ENCODE peak calls at places on chromosomes 12 and 14, in eight cellular contexts. One of them, this sample, is unnamed. For H3K36me3 and H3K9me3, the result is how much of the 10 kb centered on the place peaks cover.

GRCh38 chr14:68634346-68634745 is 158.5 kb downstream of the ZFP36L1 start:
- DNase-seq in mesenchymal stem cell: no peak
- DNase-seq in transverse colon: no peak
- DNase-seq in trophoblast cell: peak
- DNase-seq in lower lobe of right lung: no peak
- DNase-seq in breast epithelium: peak
- DNase-seq in WERI-Rb-1: peak
- DNase-seq in OCI-LY7: no peak
- DNase-seq in this sample: no peak

GRCh38 chr14:20262642-20263128 is 23.6 kb downstream of the OR11H4 start:
- DNase-seq in mesenchymal stem cell: peak
- DNase-seq in transverse colon: no peak
- DNase-seq in trophoblast cell: no peak
- DNase-seq in lower lobe of right lung: no peak
- DNase-seq in breast epithelium: no peak
- DNase-seq in WERI-Rb-1: no peak
- DNase-seq in OCI-LY7: no peak
- DNase-seq in this sample: peak

GRCh38 chr14:104694991-104695659 is 5.7 kb downstream of the INF2 start:
- DNase-seq in mesenchymal stem cell: peak
- DNase-seq in transverse colon: peak
- DNase-seq in trophoblast cell: no peak
- DNase-seq in lower lobe of right lung: no peak
- DNase-seq in breast epithelium: no peak
- DNase-seq in WERI-Rb-1: no peak
- DNase-seq in OCI-LY7: no peak
- DNase-seq in this sample: no peak

GRCh38 chr12:76018111-76018510 is 13.5 kb downstream of the PHLDA1 start:
- DNase-seq in mesenchymal stem cell: peak
- DNase-seq in transverse colon: no peak
- DNase-seq in trophoblast cell: peak
- DNase-seq in lower lobe of right lung: no peak
- DNase-seq in breast epithelium: no peak
- DNase-seq in WERI-Rb-1: no peak
- DNase-seq in OCI-LY7: no peak
- DNase-seq in this sample: no peak

GRCh38 chr12:68279227-68280054 is 26.0 kb upstream of the IL22 start:
- DNase-seq in mesenchymal stem cell: peak
- DNase-seq in transverse colon: no peak
- DNase-seq in trophoblast cell: peak
- DNase-seq in lower lobe of right lung: no peak
- DNase-seq in breast epithelium: no peak
- DNase-seq in WERI-Rb-1: no peak
- DNase-seq in OCI-LY7: no peak
- DNase-seq in this sample: no peak

GRCh38 chr14:33657478-33657877 is 293.4 kb downstream of the EGLN3 start:
- DNase-seq in mesenchymal stem cell: peak
- DNase-seq in transverse colon: no peak
- DNase-seq in trophoblast cell: no peak
- DNase-seq in lower lobe of right lung: no peak
- DNase-seq in breast epithelium: no peak
- DNase-seq in WERI-Rb-1: no peak
- DNase-seq in OCI-LY7: no peak
- DNase-seq in this sample: peak

GRCh38 chr12:76688001-76688400 is 75.9 kb upstream of the ZDHHC17 start:
- DNase-seq in mesenchymal stem cell: no peak
- DNase-seq in transverse colon: no peak
- DNase-seq in trophoblast cell: no peak
- DNase-seq in lower lobe of right lung: no peak
- DNase-seq in breast epithelium: no peak
- DNase-seq in WERI-Rb-1: no peak
- DNase-seq in OCI-LY7: no peak
- DNase-seq in this sample: no peak

GRCh38 chr12:27733052-27733656 is 22.5 kb downstream of the MRPS35 start:
- DNase-seq in mesenchymal stem cell: peak
- DNase-seq in transverse colon: peak
- DNase-seq in trophoblast cell: peak
- DNase-seq in lower lobe of right lung: no peak
- DNase-seq in breast epithelium: no peak
- DNase-seq in WERI-Rb-1: no peak
- DNase-seq in OCI-LY7: peak
- DNase-seq in this sample: peak

GRCh38 chr14:57974896-57975295 is 109.0 kb upstream of the SLC35F4 start:
- DNase-seq in mesenchymal stem cell: no peak
- DNase-seq in transverse colon: no peak
- DNase-seq in trophoblast cell: no peak
- DNase-seq in lower lobe of right lung: no peak
- DNase-seq in breast epithelium: no peak
- DNase-seq in WERI-Rb-1: no peak
- DNase-seq in OCI-LY7: no peak
- DNase-seq in this sample: no peak

GRCh38 chr14:90758959-90759358 is 57.3 kb downstream of the TTC7B start:
- DNase-seq in mesenchymal stem cell: peak
- DNase-seq in transverse colon: peak
- DNase-seq in trophoblast cell: no peak
- DNase-seq in lower lobe of right lung: peak
- DNase-seq in breast epithelium: peak
- DNase-seq in WERI-Rb-1: no peak
- DNase-seq in OCI-LY7: peak
- DNase-seq in this sample: no peak

GRCh38 chr14:85702937-85703336 is 173.0 kb downstream of the FLRT2 start:
- DNase-seq in mesenchymal stem cell: peak
- DNase-seq in transverse colon: no peak
- DNase-seq in trophoblast cell: no peak
- DNase-seq in lower lobe of right lung: no peak
- DNase-seq in breast epithelium: no peak
- DNase-seq in WERI-Rb-1: no peak
- DNase-seq in OCI-LY7: no peak
- DNase-seq in this sample: no peak

GRCh38 chr12:106841471-106842302 is 67.2 kb downstream of the RIC8B start:
- DNase-seq in mesenchymal stem cell: peak
- DNase-seq in transverse colon: peak
- DNase-seq in trophoblast cell: peak
- DNase-seq in lower lobe of right lung: no peak
- DNase-seq in breast epithelium: no peak
- DNase-seq in WERI-Rb-1: peak
- DNase-seq in OCI-LY7: peak
- DNase-seq in this sample: peak

GRCh38 chr14:65774041-65774440 is 361.5 kb downstream of the FUT8 start:
- DNase-seq in mesenchymal stem cell: no peak
- DNase-seq in transverse colon: no peak
- DNase-seq in trophoblast cell: no peak
- DNase-seq in lower lobe of right lung: no peak
- DNase-seq in breast epithelium: no peak
- DNase-seq in WERI-Rb-1: no peak
- DNase-seq in OCI-LY7: no peak
- DNase-seq in this sample: no peak

GRCh38 chr14:105945891-105946290 is 419.5 kb downstream of the TMEM121 start:
- DNase-seq in mesenchymal stem cell: no peak
- DNase-seq in transverse colon: no peak
- DNase-seq in trophoblast cell: peak
- DNase-seq in lower lobe of right lung: no peak
- DNase-seq in breast epithelium: no peak
- DNase-seq in WERI-Rb-1: no peak
- DNase-seq in OCI-LY7: no peak
- DNase-seq in this sample: no peak

GRCh38 chr12:30691122-30691879 is 4.4 kb downstream of the IPO8 start:
- DNase-seq in mesenchymal stem cell: peak
- DNase-seq in transverse colon: no peak
- DNase-seq in trophoblast cell: peak
- DNase-seq in lower lobe of right lung: no peak
- DNase-seq in breast epithelium: no peak
- DNase-seq in WERI-Rb-1: no peak
- DNase-seq in OCI-LY7: no peak
- DNase-seq in this sample: peak

GRCh38 chr14:92033433-92033832 is 6.4 kb downstream of the TRIP11 start:
- DNase-seq in mesenchymal stem cell: no peak
- DNase-seq in transverse colon: no peak
- DNase-seq in trophoblast cell: no peak
- DNase-seq in lower lobe of right lung: no peak
- DNase-seq in breast epithelium: no peak
- DNase-seq in WERI-Rb-1: no peak
- DNase-seq in OCI-LY7: no peak
- DNase-seq in this sample: no peak

GRCh38 chr14:91244501-91244901 is at the start of gene GPR68:
- DNase-seq in mesenchymal stem cell: peak
- DNase-seq in transverse colon: peak
- DNase-seq in trophoblast cell: peak
- DNase-seq in lower lobe of right lung: no peak
- DNase-seq in breast epithelium: no peak
- DNase-seq in WERI-Rb-1: peak
- DNase-seq in OCI-LY7: peak
- DNase-seq in this sample: peak

GRCh38 chr14:60807971-60808370 is 73.4 kb downstream of the MNAT1 start:
- DNase-seq in mesenchymal stem cell: no peak
- DNase-seq in transverse colon: no peak
- DNase-seq in trophoblast cell: no peak
- DNase-seq in lower lobe of right lung: no peak
- DNase-seq in breast epithelium: no peak
- DNase-seq in WERI-Rb-1: no peak
- DNase-seq in OCI-LY7: no peak
- DNase-seq in this sample: no peak

GRCh38 chr12:57844725-57845477 is 1.6 kb downstream of the CTDSP2 start:
- DNase-seq in mesenchymal stem cell: peak
- DNase-seq in transverse colon: peak
- DNase-seq in trophoblast cell: peak
- DNase-seq in lower lobe of right lung: peak
- DNase-seq in breast epithelium: peak
- DNase-seq in WERI-Rb-1: no peak
- DNase-seq in OCI-LY7: peak
- DNase-seq in this sample: peak

GRCh38 chr14:91273273-91273884 is 28.9 kb upstream of the GPR68 start:
- DNase-seq in mesenchymal stem cell: no peak
- DNase-seq in transverse colon: no peak
- DNase-seq in trophoblast cell: no peak
- DNase-seq in lower lobe of right lung: peak
- DNase-seq in breast epithelium: no peak
- DNase-seq in WERI-Rb-1: no peak
- DNase-seq in OCI-LY7: no peak
- DNase-seq in this sample: no peak

DNA sequence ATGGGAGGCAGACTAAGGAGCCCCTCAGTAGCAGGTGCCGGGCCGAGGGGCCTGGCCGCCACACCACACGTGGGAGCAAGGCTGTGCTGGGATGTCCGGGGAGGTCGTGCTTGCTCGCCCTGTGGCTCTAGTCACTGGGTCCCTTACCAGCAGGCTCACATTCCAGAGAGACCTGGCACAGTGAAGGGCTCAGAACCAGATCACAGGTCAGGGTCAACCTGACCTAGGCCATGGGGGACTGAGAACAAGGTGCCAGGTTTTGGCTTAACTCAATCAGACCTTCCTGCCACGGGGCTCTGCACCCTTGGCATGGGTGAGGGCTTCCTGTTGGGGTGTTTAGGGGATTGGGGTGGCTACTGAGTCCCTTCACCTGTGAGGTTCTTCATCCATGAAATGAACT is 22.3 kb downstream of the DEGS2 start:
- DNase-seq in mesenchymal stem cell: no peak
- DNase-seq in transverse colon: no peak
- DNase-seq in trophoblast cell: no peak
- DNase-seq in lower lobe of right lung: no peak
- DNase-seq in breast epithelium: no peak
- DNase-seq in WERI-Rb-1: no peak
- DNase-seq in OCI-LY7: no peak
- DNase-seq in this sample: no peak
- H3K36me3 ChIP-seq in mesenchymal stem cell: half or more
- H3K36me3 ChIP-seq in transverse colon: under half
- H3K36me3 ChIP-seq in trophoblast cell: under half
- H3K36me3 ChIP-seq in lower lobe of right lung: half or more
- H3K36me3 ChIP-seq in breast epithelium: under half
- H3K36me3 ChIP-seq in WERI-Rb-1: under half
- H3K36me3 ChIP-seq in OCI-LY7: half or more
- H3K36me3 ChIP-seq in this sample: under half

DNA sequence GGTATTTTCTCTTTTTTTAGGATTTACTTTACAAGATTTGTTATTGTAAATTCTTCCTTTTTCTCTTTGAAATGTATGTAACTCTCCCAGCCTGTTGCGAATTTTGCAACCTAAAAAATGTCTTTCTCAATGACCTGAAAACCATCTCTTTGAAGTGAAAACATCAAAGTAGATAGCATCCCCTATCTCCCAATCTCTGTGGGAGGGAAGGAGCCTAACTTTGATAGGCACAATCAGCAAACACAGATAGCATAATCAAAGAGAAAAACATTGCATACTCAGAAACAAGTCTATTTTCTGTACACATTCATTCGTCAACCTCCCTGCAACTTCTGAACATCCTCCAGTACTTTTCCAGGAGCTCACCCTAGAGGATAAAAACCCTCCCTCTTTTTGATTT is 849.3 kb upstream of the LRFN5 start:
- DNase-seq in mesenchymal stem cell: no peak
- DNase-seq in transverse colon: no peak
- DNase-seq in trophoblast cell: no peak
- DNase-seq in lower lobe of right lung: no peak
- DNase-seq in breast epithelium: no peak
- DNase-seq in WERI-Rb-1: no peak
- DNase-seq in OCI-LY7: no peak
- DNase-seq in this sample: no peak
- H3K9me3 ChIP-seq in mesenchymal stem cell: under half
- H3K9me3 ChIP-seq in transverse colon: under half
- H3K9me3 ChIP-seq in trophoblast cell: under half
- H3K9me3 ChIP-seq in lower lobe of right lung: under half
- H3K9me3 ChIP-seq in breast epithelium: under half
- H3K9me3 ChIP-seq in WERI-Rb-1: under half
- H3K9me3 ChIP-seq in OCI-LY7: under half
- H3K9me3 ChIP-seq in this sample: under half

GRCh38 chr14:62117010-62117717 is 354.9 kb downstream of the SNAPC1 start:
- DNase-seq in mesenchymal stem cell: peak
- DNase-seq in transverse colon: peak
- DNase-seq in trophoblast cell: peak
- DNase-seq in lower lobe of right lung: peak
- DNase-seq in breast epithelium: no peak
- DNase-seq in WERI-Rb-1: peak
- DNase-seq in OCI-LY7: peak
- DNase-seq in this sample: peak
- H3K4me3 ChIP-seq in mesenchymal stem cell: peak
- H3K4me3 ChIP-seq in transverse colon: no peak
- H3K4me3 ChIP-seq in trophoblast cell: peak
- H3K4me3 ChIP-seq in lower lobe of right lung: peak
- H3K4me3 ChIP-seq in breast epithelium: peak
- H3K4me3 ChIP-seq in WERI-Rb-1: peak
- H3K4me3 ChIP-seq in OCI-LY7: peak
- H3K4me3 ChIP-seq in this sample: peak

GRCh38 chr12:119710941-119711551 is 43.1 kb downstream of the PRKAB1 start:
- DNase-seq in mesenchymal stem cell: no peak
- DNase-seq in transverse colon: no peak
- DNase-seq in trophoblast cell: no peak
- DNase-seq in lower lobe of right lung: peak
- DNase-seq in breast epithelium: no peak
- DNase-seq in WERI-Rb-1: no peak
- DNase-seq in OCI-LY7: no peak
- DNase-seq in this sample: no peak
- H3K36me3 ChIP-seq in mesenchymal stem cell: under half
- H3K36me3 ChIP-seq in transverse colon: under half
- H3K36me3 ChIP-seq in trophoblast cell: under half
- H3K36me3 ChIP-seq in lower lobe of right lung: under half
- H3K36me3 ChIP-seq in breast epithelium: under half
- H3K36me3 ChIP-seq in WERI-Rb-1: half or more
- H3K36me3 ChIP-seq in OCI-LY7: half or more
- H3K36me3 ChIP-seq in this sample: under half